ENCODE peak calls at places on chromosome 17, in six cellular contexts. L is PC-3, A is HCT116, X is GM23338, Z is endothelial cell of umbilical vein, K is hepatocyte. B is an unnamed sample.

GRCh38 chr17:56172517-56172982 is 19.3 kb downstream of the ANKFN1 start:
- DNase-seq in L (no peak), A (no peak), X (no peak), Z (no peak), K (peak; percentile 21), B (peak; percentile 42)

GRCh38 chr17:47807421-47807820 is 14.2 kb downstream of the OSBPL7 start:
- DNase-seq in L (no peak), A (no peak), X (no peak), Z (no peak), K (no peak), B (no peak)

GRCh38 chr17:51909971-51910370 is 248.5 kb downstream of the CA10 start:
- DNase-seq in L (no peak), A (no peak), X (no peak), Z (no peak), K (no peak), B (no peak)

GRCh38 chr17:1490643-1491405 is 1.7 kb downstream of the MYO1C start:
- DNase-seq in L (peak; percentile 46), A (no peak), X (peak; percentile 80), Z (peak; percentile 59), K (peak; percentile 83), B (peak; percentile 76)

GRCh38 chr17:59623151-59623550 is 3.5 kb downstream of the CLTC start:
- DNase-seq in L (no peak), A (no peak), X (no peak), Z (peak; percentile 36), K (no peak), B (peak; percentile 37)

GRCh38 chr17:80657561-80657960 is 112.9 kb downstream of the RPTOR start:
- DNase-seq in L (no peak), A (no peak), X (no peak), Z (no peak), K (no peak), B (no peak)

GRCh38 chr17:8359769-8360168 is 16.7 kb downstream of the KRABD2 start:
- DNase-seq in L (peak; percentile 40), A (no peak), X (peak; percentile 47), Z (peak; percentile 95), K (no peak), B (peak; percentile 95)

GRCh38 chr17:792277-792676 is 10.1 kb downstream of the MRM3 start:
- DNase-seq in L (no peak), A (no peak), X (peak; percentile 40), Z (no peak), K (no peak), B (peak; percentile 39)

GRCh38 chr17:82300707-82301270 is 16.6 kb downstream of the CD7 start:
- DNase-seq in L (peak; percentile 29), A (no peak), X (peak; percentile 79), Z (peak; percentile 35), K (peak; percentile 76), B (peak; percentile 72)

GRCh38 chr17:36127199-36127881 is 23.7 kb downstream of the CCL4 start:
- DNase-seq in L (no peak), A (no peak), X (no peak), Z (no peak), K (no peak), B (no peak)

GRCh38 chr17:42797067-42798007 is 1.2 kb downstream of the COA3 start:
- DNase-seq in L (peak; percentile 19), A (no peak), X (no peak), Z (no peak), K (peak; percentile 65), B (peak; percentile 29)

GRCh38 chr17:42795465-42795864 is 3.0 kb downstream of the COA3 start:
- DNase-seq in L (no peak), A (no peak), X (no peak), Z (no peak), K (no peak), B (no peak)

GRCh38 chr17:42796066-42796758 is 2.3 kb downstream of the COA3 start:
- DNase-seq in L (no peak), A (no peak), X (no peak), Z (no peak), K (no peak), B (no peak)

GRCh38 chr17:42792545-42792944 is 6.0 kb downstream of the COA3 start:
- DNase-seq in L (no peak), A (no peak), X (no peak), Z (no peak), K (no peak), B (no peak)

DNA sequence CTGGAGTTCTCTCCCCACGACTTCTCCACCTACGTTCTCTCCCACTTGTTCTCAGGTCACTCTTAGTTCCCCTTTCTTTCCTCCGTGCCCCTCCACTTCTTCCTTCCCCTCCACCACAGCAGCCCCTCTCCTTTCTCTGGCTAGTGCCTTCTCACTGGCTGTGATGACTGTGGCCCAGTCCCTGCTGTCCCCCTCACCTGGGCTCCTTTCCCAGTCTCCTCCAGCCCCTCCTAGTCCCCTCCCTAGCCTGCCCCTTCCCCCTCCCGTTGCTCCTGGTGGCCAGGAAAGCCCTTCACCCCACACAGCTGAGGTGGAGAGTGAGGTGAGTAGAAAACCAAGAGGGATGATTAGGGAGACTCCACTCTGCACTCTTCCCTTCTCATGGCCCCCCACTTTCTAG is 3.4 kb downstream of the COA3 start:
- DNase-seq in L (no peak), A (no peak), X (no peak), Z (no peak), K (no peak), B (no peak)
- H3K4me1 ChIP-seq in L (peaks cover 14% of the 10 kb centered on the region), A (peaks cover 9% of the 10 kb centered on the region), X (peaks cover 6% of the 10 kb centered on the region), Z (peaks cover 11% of the 10 kb centered on the region), K (peaks cover 7% of the 10 kb centered on the region), B (peaks cover 13% of the 10 kb centered on the region)

DNA sequence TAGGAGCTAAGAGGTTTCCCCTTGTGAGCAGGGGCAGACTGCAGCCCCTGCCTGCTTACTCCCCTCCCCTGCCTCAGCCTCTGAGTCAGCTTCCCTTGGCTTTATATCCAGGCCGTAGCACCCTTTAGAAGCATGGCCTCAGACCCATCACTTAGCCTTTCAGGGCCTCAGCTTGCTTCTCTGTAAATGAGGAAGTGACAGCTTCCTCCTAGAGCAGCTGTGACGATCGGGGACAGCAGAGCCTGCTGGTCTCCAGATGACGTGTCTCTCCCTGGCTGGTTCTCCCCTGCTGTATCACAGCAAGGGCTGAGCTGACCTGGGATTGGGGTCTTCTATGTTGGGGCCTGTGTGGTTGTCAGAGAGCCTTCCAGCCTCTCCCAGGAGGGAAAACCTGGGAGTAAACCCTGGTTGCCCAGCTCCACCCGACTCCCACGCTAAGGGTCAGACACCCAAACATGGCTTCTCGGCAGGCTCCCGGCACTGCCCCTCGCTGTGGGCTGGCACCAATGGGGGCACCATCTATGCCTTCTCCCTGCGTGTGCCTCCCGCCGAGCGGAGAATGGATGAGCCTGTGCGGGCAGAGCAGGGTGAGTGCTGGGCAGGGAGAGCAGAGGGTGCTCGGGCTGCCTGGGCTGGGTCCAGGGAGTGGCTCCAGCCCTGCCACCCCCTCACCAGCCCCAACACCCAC is 16.3 kb upstream of the MYO15B start:
- DNase-seq in L (no peak), A (no peak), X (no peak), Z (peak; percentile 21), K (peak; percentile 4), B (no peak)
- H2AFZ ChIP-seq in L (no peak overlapping the region), A (no peak overlapping the region), X (no peak overlapping the region), Z (peak overlapping the region; percentile 29), K (no peak overlapping the region), B (no peak overlapping the region)

DNA sequence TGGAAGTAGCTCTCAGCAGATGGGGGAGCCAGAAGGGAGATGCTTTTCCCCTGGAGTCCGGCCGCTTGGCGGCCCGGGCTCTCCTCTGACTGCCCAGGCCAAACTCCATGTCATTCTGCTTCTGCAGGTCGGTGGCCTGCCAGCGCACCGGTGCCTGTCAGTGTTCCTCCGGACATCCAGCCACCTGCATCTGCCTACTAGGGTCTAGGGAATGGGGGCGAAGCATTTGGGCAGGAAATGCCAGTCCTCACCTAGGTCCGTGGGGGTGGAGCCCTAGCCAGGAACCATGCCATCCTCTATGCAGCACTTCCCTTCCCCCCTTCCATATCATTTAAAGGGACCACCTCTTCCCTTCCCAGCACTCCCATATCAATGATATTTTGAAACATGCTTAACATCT is 34.2 kb downstream of the GJC1 start:
- DNase-seq in L (no peak), A (no peak), X (no peak), Z (no peak), K (no peak), B (no peak)
- H3K4me3 ChIP-seq in L (no peak overlapping the region), A (peak overlapping the region; percentile 26), X (no peak overlapping the region), Z (no peak overlapping the region), K (no peak overlapping the region), B (no peak overlapping the region)

GRCh38 chr17:77479372-77479781 is 338.6 kb downstream of the SEC14L1 start:
- DNase-seq in L (no peak), A (no peak), X (peak; percentile 59), Z (no peak), K (no peak), B (no peak)
- H3K4me1 ChIP-seq in L (peaks cover 29% of the 10 kb centered on the region), A (peaks cover 42% of the 10 kb centered on the region), X (peaks cover 44% of the 10 kb centered on the region), Z (no peaks in the 10 kb centered on the region), K (peaks cover 74% of the 10 kb centered on the region), B (peaks cover 39% of the 10 kb centered on the region)

DNA sequence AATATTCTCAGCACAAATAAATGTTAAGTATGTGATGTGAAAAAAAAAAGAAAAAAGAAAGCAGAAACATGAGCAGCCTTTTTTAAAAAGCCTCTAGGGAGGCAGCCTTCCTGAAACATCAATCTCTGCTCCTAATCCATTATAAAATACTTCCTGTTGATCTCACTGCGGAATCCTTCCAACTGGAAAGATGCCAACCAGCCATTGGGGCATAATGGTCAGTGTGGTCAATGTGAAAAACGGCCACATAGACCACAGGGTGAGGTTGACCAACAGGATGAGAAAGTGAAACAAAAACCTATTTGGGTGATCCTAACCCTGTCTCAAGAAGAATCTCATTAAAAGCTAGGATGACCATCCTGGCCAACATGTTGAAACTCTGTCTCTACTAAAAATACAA is 26.1 kb upstream of the ABCA8 start:
- DNase-seq in L (peak; percentile 10), A (no peak), X (no peak), Z (peak; percentile 98), K (no peak), B (peak; percentile 45)
- H2AFZ ChIP-seq in L (no peak overlapping the region), A (no peak overlapping the region), X (no peak overlapping the region), Z (peak overlapping the region; percentile 64), K (no peak overlapping the region), B (no peak overlapping the region)

GRCh38 chr17:49193513-49194296 is 16.7 kb downstream of the GNGT2 start:
- DNase-seq in L (peak; percentile 74), A (peak; percentile 33), X (peak; percentile 82), Z (peak; percentile 73), K (peak; percentile 71), B (peak; percentile 70)
- H3K4me3 ChIP-seq in L (peak overlapping the region; percentile 79), A (peak overlapping the region; percentile 61), X (peak overlapping the region; percentile 94), Z (peak overlapping the region; percentile 67), K (peak overlapping the region; percentile 30), B (peak overlapping the region; percentile 87)

B was measured in GM23248.